ENCODE peak calls at places on chromosomes 5 and 9, in ten cellular contexts. Z is psoas muscle, F is Peyer's patch, M is iPS DF 6.9, R is GM23338, P is IMR-90, L is cardiac muscle cell, T is endothelial cell of umbilical vein, H is ovary, W is pancreas. J is an unnamed sample.

GRCh38 chr9:126342621-126343031 is 16.0 kb downstream of the MVB12B start:
- DNase-seq in Z (no peak), F (no peak), M (no peak), R (no peak), P (no peak), L (no peak), T (no peak), H (no peak), W (no peak), J (no peak)

GRCh38 chr9:137428841-137429545 is 5.8 kb downstream of the NOXA1 start:
- DNase-seq in Z (peak; percentile 48), F (no peak), M (no peak), R (no peak), P (no peak), L (no peak), T (no peak), H (no peak), W (no peak), J (no peak)

GRCh38 chr5:169258372-169259000 is 42.5 kb downstream of the SLIT3 start:
- DNase-seq in Z (no peak), F (no peak), M (no peak), R (no peak), P (no peak), L (no peak), T (no peak), H (no peak), W (no peak), J (no peak)

GRCh38 chr5:172943906-172944305 is 15.3 kb upstream of the RPL26L1 start:
- DNase-seq in Z (peak; percentile 19), F (no peak), M (no peak), R (no peak), P (no peak), L (no peak), T (no peak), H (no peak), W (no peak), J (no peak)

GRCh38 chr9:37582548-37583157 is 6.5 kb upstream of the FBXO10 start:
- DNase-seq in Z (no peak), F (no peak), M (no peak), R (peak; percentile 69), P (peak; percentile 86), L (peak; percentile 51), T (peak; percentile 75), H (no peak), W (no peak), J (no peak)

GRCh38 chr9:37917315-37917731 is 13.4 kb upstream of the SLC25A51 start:
- DNase-seq in Z (no peak), F (no peak), M (no peak), R (no peak), P (no peak), L (no peak), T (peak; percentile 28), H (no peak), W (no peak), J (no peak)

GRCh38 chr5:15807861-15808260 is 307.9 kb downstream of the FBXL7 start:
- DNase-seq in Z (no peak), F (no peak), M (no peak), R (no peak), P (peak; percentile 28), L (peak; percentile 32), T (peak; percentile 90), H (no peak), W (no peak), J (no peak)

GRCh38 chr5:158720316-158720715 is 379.4 kb downstream of the EBF1 start:
- DNase-seq in Z (no peak), F (no peak), M (no peak), R (no peak), P (no peak), L (no peak), T (no peak), H (no peak), W (no peak), J (no peak)

GRCh38 chr5:65172486-65173129 is 309.1 kb downstream of the ADAMTS6 start:
- DNase-seq in Z (no peak), F (no peak), M (no peak), R (no peak), P (peak; percentile 87), L (no peak), T (no peak), H (no peak), W (no peak), J (no peak)

GRCh38 chr5:72624641-72625236 is 117.5 kb upstream of the ZNF366 start:
- DNase-seq in Z (peak; percentile 80), F (no peak), M (no peak), R (no peak), P (peak; percentile 76), L (no peak), T (peak; percentile 83), H (no peak), W (no peak), J (no peak)

GRCh38 chr9:69461084-69461483 is 136.1 kb downstream of the ENTREP1 start:
- DNase-seq in Z (no peak), F (no peak), M (no peak), R (no peak), P (no peak), L (no peak), T (no peak), H (no peak), W (no peak), J (no peak)

GRCh38 chr9:2066312-2067273 is 51.4 kb downstream of the SMARCA2 start:
- DNase-seq in Z (no peak), F (no peak), M (peak; percentile 20), R (peak; percentile 85), P (peak; percentile 26), L (no peak), T (peak; percentile 4), H (no peak), W (no peak), J (no peak)

GRCh38 chr9:124726886-124727285 is 44.2 kb downstream of the NR6A1 start:
- DNase-seq in Z (no peak), F (no peak), M (no peak), R (no peak), P (no peak), L (no peak), T (no peak), H (no peak), W (no peak), J (no peak)

GRCh38 chr9:32264171-32264862 is 120.1 kb upstream of the ACO1 start:
- DNase-seq in Z (no peak), F (no peak), M (peak; percentile 37), R (peak; percentile 75), P (peak; percentile 14), L (peak; percentile 2), T (no peak), H (peak; percentile 48), W (no peak), J (no peak)

GRCh38 chr9:34580358-34580757 is 9.2 kb downstream of the CNTFR start:
- DNase-seq in Z (no peak), F (no peak), M (no peak), R (peak; percentile 48), P (no peak), L (no peak), T (no peak), H (no peak), W (no peak), J (no peak)

GRCh38 chr5:61916621-61917620 is 389.1 kb upstream of the KIF2A start:
- DNase-seq in Z (no peak), F (no peak), M (no peak), R (no peak), P (peak; percentile 1), L (no peak), T (no peak), H (no peak), W (no peak), J (no peak)

GRCh38 chr5:175846332-175846731 is 25.0 kb upstream of the CPLX2 start:
- DNase-seq in Z (no peak), F (no peak), M (no peak), R (no peak), P (no peak), L (no peak), T (no peak), H (no peak), W (no peak), J (no peak)

GRCh38 chr5:18850159-18850558 is 1137.8 kb downstream of the CDH18 start:
- DNase-seq in Z (no peak), F (no peak), M (no peak), R (peak; percentile 66), P (no peak), L (no peak), T (no peak), H (no peak), W (no peak), J (no peak)

GRCh38 chr5:77177576-77177975 is 32.9 kb upstream of the PDE8B start:
- DNase-seq in Z (no peak), F (no peak), M (no peak), R (no peak), P (no peak), L (no peak), T (no peak), H (no peak), W (no peak), J (no peak)
- H3K27me3 ChIP-seq in Z (no peaks in the 10 kb centered on the region), F (no peaks in the 10 kb centered on the region), M (peaks cover 11% of the 10 kb centered on the region), R (peaks cover 39% of the 10 kb centered on the region), P (peaks cover 56% of the 10 kb centered on the region), L (peaks cover 49% of the 10 kb centered on the region), T (peaks cover 49% of the 10 kb centered on the region), H (no peaks in the 10 kb centered on the region), W (no peaks in the 10 kb centered on the region), J (no peaks in the 10 kb centered on the region)

DNA sequence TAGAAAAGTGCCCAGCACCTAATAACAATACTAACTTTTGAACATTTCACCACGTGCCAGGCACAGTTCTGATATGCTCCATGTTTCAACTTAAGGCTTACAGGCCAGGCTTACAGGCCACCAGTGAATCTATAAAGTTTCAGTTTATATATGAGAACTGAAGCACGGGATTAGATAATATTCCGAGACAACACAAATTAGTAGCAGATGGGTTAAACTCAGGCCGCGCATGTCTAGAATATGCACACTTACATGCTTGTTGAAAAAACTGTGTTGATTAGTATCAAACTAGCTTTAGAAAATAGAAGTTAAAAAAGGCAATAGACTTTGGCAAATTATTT is 587.9 kb downstream of the MTRR start:
- DNase-seq in Z (no peak), F (no peak), M (no peak), R (no peak), P (peak; percentile 3), L (no peak), T (no peak), H (no peak), W (no peak), J (no peak)
- H3K4me3 ChIP-seq in Z (peak overlapping the region; percentile 90), F (no peak overlapping the region), M (no peak overlapping the region), R (peak overlapping the region; percentile 59), P (peak overlapping the region; percentile 21), L (peak overlapping the region; percentile 8), T (no peak overlapping the region), H (no peak overlapping the region), W (peak overlapping the region; percentile 77), J (no peak overlapping the region)

DNA sequence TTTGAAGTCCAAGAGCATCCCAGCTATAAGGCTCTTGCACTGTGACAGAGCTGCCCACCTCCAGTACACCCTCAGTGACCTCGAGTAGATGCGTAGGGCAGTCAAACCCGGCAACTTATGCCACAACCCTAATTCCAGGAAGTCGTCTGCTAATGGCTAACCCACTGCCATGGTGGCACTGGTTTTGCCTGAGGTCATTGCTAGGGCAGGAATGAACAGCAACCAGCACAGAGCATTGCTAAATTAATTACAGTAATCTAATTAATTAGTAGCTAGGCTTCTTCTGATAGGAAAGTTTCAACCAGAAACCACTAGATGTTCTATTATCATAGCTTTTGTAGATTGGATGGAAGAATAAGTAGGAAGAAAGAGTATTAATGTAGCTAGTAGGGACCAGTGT is 122.8 kb downstream of the DPYSL3 start:
- DNase-seq in Z (no peak), F (no peak), M (no peak), R (no peak), P (no peak), L (no peak), T (no peak), H (no peak), W (no peak), J (no peak)
- H3K4me1 ChIP-seq in Z (no peaks in the 10 kb centered on the region), F (no peaks in the 10 kb centered on the region), M (peaks cover 3% of the 10 kb centered on the region), R (peaks cover 35% of the 10 kb centered on the region), P (peaks cover 3% of the 10 kb centered on the region), L (peaks cover 30% of the 10 kb centered on the region), T (peaks cover 9% of the 10 kb centered on the region), H (peaks cover 4% of the 10 kb centered on the region), W (no peaks in the 10 kb centered on the region), J (no peaks in the 10 kb centered on the region)

GRCh38 chr5:123093279-123094226 is 4.5 kb downstream of the PRDM6 start:
- DNase-seq in Z (no peak), F (no peak), M (no peak), R (peak; percentile 76), P (peak; percentile 30), L (no peak), T (no peak), H (peak; percentile 21), W (no peak), J (no peak)
- H3K27me3 ChIP-seq in Z (no peaks in the 10 kb centered on the region), F (peaks cover 8% of the 10 kb centered on the region), M (peaks cover 72% of the 10 kb centered on the region), R (peaks cover 100% of the 10 kb centered on the region), P (peaks cover 49% of the 10 kb centered on the region), L (peaks cover 100% of the 10 kb centered on the region), T (peaks cover 99% of the 10 kb centered on the region), H (no peaks in the 10 kb centered on the region), W (peaks cover 6% of the 10 kb centered on the region), J (peaks cover 5% of the 10 kb centered on the region)